ENCODE peak calls at places on chromosomes 7 and 10, in seven cellular contexts. J is heart left ventricle, R is body of pancreas, H is endothelial cell of umbilical vein, B is H1, Z is GM12892, A is breast epithelium. L is an unnamed sample.

GRCh38 chr10:67976292-67977245 is 92.1 kb downstream of the SIRT1 start:
- DNase-seq in H (no peak), A (peak; percentile 54), J (peak; percentile 83), B (no peak), Z (no peak), R (peak; percentile 73), L (no peak)

GRCh38 chr10:131212763-131213325 is 98.7 kb downstream of the TCERG1L start:
- DNase-seq in B (peak; percentile 35), J (no peak), Z (no peak), H (no peak), A (no peak), R (no peak), L (no peak)

GRCh38 chr7:3065724-3066143 is 22.1 kb upstream of the CARD11 start:
- DNase-seq in H (no peak), J (no peak), R (peak; percentile 73), A (no peak), B (peak; percentile 89), Z (peak; percentile 27), L (no peak)

GRCh38 chr7:121901026-121901425 is 28.1 kb downstream of the PTPRZ1 start:
- DNase-seq in Z (no peak), A (no peak), R (no peak), J (no peak), H (no peak), B (no peak), L (no peak)

GRCh38 chr7:38311329-38311937 is 38.0 kb upstream of the TARP start:
- DNase-seq in H (no peak), R (peak; percentile 57), B (no peak), Z (peak; percentile 48), A (no peak), J (peak; percentile 46), L (no peak)

GRCh38 chr10:101760510-101760909 is 15.4 kb downstream of the FGF8 start:
- DNase-seq in H (no peak), R (no peak), B (no peak), Z (no peak), J (no peak), A (no peak), L (no peak)

GRCh38 chr10:71788954-71789353 is 15.6 kb upstream of the VSIR start:
- DNase-seq in B (no peak), R (no peak), H (no peak), A (no peak), Z (no peak), J (no peak), L (no peak)

GRCh38 chr10:117424171-117424570 is 48.9 kb upstream of the PDZD8 start:
- DNase-seq in J (no peak), R (no peak), Z (no peak), A (no peak), B (no peak), H (no peak), L (no peak)

GRCh38 chr7:128112018-128112780 is 81.0 kb upstream of the LRRC4 start:
- DNase-seq in B (no peak), A (peak; percentile 20), J (no peak), H (no peak), R (no peak), Z (no peak), L (no peak)

GRCh38 chr7:50068850-50069551 is 24.0 kb downstream of the ZPBP start:
- DNase-seq in R (peak; percentile 53), J (peak; percentile 27), A (no peak), Z (no peak), B (no peak), H (no peak), L (no peak)

GRCh38 chr10:99976886-99977391 is 32.8 kb downstream of the DNMBP start:
- DNase-seq in A (no peak), J (no peak), R (no peak), Z (no peak), B (no peak), H (peak; percentile 87), L (no peak)

GRCh38 chr7:89775459-89775858 is 378.8 kb upstream of the STEAP1 start:
- DNase-seq in B (no peak), Z (no peak), J (no peak), R (no peak), A (no peak), H (no peak), L (no peak)

GRCh38 chr10:71339796-71340589 is 20.9 kb downstream of the SLC29A3 start:
- DNase-seq in A (no peak), B (no peak), R (no peak), H (no peak), J (no peak), Z (no peak), L (no peak)

GRCh38 chr10:91891285-91892001 is 17.8 kb downstream of the FGFBP3 start:
- DNase-seq in J (no peak), A (no peak), B (no peak), H (peak; percentile 73), R (no peak), Z (no peak), L (no peak)

GRCh38 chr10:89283988-89284475 is 17.8 kb upstream of the IFIT2 start:
- DNase-seq in J (peak; percentile 65), H (peak; percentile 44), A (no peak), Z (no peak), R (peak; percentile 30), B (no peak), L (no peak)

GRCh38 chr10:17512341-17513001 is 58.1 kb upstream of the ST8SIA6 start:
- DNase-seq in A (no peak), B (no peak), R (peak; percentile 59), Z (no peak), J (peak; percentile 61), H (peak; percentile 99), L (no peak)

GRCh38 chr10:73889014-73889413 is 14.7 kb upstream of the CAMK2G start:
- DNase-seq in R (no peak), B (no peak), A (no peak), H (no peak), Z (no peak), J (peak; percentile 71), L (no peak)

GRCh38 chr10:97531401-97531985 is 32.8 kb downstream of the UBTD1 start:
- DNase-seq in Z (no peak), R (no peak), J (no peak), H (no peak), A (no peak), B (no peak), L (no peak)

GRCh38 chr7:39606941-39607340 is 16.4 kb upstream of the RALA start:
- DNase-seq in B (no peak), H (no peak), Z (no peak), J (no peak), A (no peak), R (no peak), L (no peak)

GRCh38 chr10:84333864-84334451 is 5.6 kb downstream of the CCSER2 start:
- DNase-seq in R (no peak), J (no peak), Z (no peak), A (no peak), H (no peak), B (no peak), L (no peak)

GRCh38 chr10:84329094-84329611 is 764 bp downstream of the CCSER2 start:
- DNase-seq in B (no peak), Z (peak; percentile 35), A (no peak), R (no peak), J (peak; percentile 56), H (peak; percentile 62), L (no peak)

GRCh38 chr10:84329986-84330651 is 1.7 kb downstream of the CCSER2 start:
- DNase-seq in Z (no peak), J (no peak), R (no peak), B (no peak), A (no peak), H (no peak), L (no peak)

GRCh38 chr10:84331091-84331490 is 2.7 kb downstream of the CCSER2 start:
- DNase-seq in B (no peak), H (no peak), Z (no peak), A (no peak), J (no peak), R (no peak), L (no peak)

GRCh38 chr10:84328303-84329093 is at the start of gene CCSER2:
- DNase-seq in A (peak; percentile 96), Z (peak; percentile 92), R (peak; percentile 100), B (peak; percentile 99), H (peak; percentile 92), J (peak; percentile 99), L (peak; percentile 70)
- TF ChIP-seq POLR2A in A (no peak), Z (peak; percentile 72), R (peak; percentile 71), B (peak; percentile 73), H (peak; percentile 74), J (peak; percentile 56), L (peak; percentile 72)

DNA sequence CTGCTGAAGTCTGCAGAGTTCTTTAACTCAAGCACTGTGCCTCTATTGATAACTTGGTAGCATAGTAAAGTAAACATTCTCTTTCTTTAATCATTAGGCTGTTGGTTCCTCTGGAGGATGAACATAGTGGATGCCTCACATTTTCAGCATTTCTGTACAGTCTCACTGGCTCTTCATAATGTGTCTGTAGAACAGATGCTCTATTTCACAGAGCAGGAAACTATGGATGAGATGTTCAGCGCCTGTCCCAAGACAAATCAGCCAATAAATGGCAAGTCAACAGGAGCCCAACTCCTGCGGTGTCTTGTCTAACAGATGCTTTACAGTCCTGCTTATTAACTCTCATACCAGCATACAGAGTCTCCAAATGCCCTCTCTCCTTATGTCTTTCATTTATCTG is 36.5 kb downstream of the NRBF2 start:
- DNase-seq in B (no peak), A (no peak), Z (no peak), R (no peak), J (no peak), H (no peak), L (no peak)
- TF ChIP-seq POLR2A in B (no peak), A (no peak), Z (no peak), R (no peak), J (no peak), H (no peak), L (no peak)

DNA sequence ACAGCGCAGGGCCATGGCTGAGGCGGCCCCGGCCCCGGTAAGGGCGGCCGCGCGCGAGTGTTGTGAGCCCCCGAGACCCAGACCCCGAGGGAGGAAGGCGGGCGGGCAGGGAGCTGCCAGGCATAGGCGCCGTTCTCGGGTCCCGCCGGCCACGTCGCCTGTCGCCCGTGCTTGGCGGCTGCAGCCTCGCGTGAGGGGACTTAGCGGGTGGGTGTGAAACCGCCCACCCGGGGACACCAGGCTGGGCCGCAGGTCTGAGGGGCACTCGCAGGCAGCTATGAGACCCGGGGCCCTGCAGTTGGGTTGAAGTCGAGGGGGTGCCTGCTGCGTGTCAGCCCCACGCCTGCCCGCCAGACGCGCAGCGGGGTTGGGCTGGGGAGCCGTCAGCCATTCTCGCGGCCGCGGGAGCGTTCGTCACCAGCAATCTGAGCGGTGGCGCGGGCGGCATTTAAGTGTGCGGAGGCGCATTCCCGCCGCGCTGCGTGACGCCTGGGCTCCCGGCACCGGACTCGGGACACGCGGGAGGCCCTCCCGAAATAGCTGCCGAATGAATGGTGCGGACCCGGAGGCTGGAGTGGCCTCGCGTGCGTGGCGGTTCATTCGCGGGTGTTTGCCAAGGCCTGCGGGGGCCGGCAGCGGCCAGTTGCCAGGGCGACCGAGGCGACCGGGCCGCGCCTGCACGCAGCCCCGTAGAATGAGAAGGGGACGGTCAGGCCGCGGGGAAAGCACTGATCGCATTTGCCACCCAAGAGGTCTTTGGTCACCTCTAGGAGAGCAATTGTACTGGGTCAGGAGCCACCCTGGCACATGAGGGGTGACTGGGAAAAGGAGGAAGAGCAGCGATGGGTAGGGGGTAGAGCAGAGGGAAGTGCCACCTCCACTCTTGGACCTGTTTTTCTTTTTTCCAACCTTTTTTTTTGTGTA is 739 bp downstream of the ZNF398 start:
- DNase-seq in A (peak; percentile 57), Z (peak; percentile 59), B (peak; percentile 63), H (peak; percentile 74), J (peak; percentile 52), R (peak; percentile 62), L (no peak)
- TF ChIP-seq POLR2A in A (no peak), Z (peak; percentile 48), B (no peak), H (no peak), J (no peak), R (peak; percentile 41), L (no peak)

DNA sequence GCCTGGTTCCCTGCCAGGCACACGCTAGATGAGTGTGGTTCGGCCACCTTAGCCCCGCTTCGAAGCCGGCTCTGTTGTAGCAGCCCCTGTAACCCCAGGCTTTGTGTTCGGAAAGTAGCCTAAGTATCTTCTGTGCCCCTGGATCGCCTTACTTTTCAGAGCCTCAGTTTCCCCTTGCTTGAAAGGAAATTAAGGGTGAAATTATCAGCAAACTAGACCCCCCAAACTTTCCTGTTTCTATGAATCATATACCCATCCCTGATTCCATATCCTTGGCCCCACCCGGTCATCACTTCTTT is 312 bp downstream of the PDCD11 start:
- DNase-seq in A (no peak), H (no peak), Z (no peak), B (no peak), J (no peak), R (no peak), L (no peak)
- TF ChIP-seq POLR2A in A (no peak), H (no peak), Z (no peak), B (no peak), J (no peak), R (no peak), L (no peak)